ENCODE peak calls at places on chromosomes 3 and 15, in ten cellular contexts. M is SW 1271, Q is NAMALWA, U is pancreas, H is NCI-H345, F is brain microvascular endothelial cell, P is fibroblast of pulmonary artery, S is BE2C, Y is AG08396, Z is amniotic stem cell. X is an unnamed sample.

GRCh38 chr3:187946031-187946691 is 200.9 kb upstream of the BCL6 start:
- DNase-seq in M (no peak), Q (peak), U (no peak), H (peak), F (peak), P (peak), S (no peak), Y (peak), Z (no peak), X (no peak)

GRCh38 chr3:129001817-129002572 is 891 bp downstream of the EFCC1 start:
- DNase-seq in M (no peak), Q (no peak), U (no peak), H (no peak), F (no peak), P (no peak), S (peak), Y (no peak), Z (no peak), X (no peak)

GRCh38 chr3:156577731-156578130 is 22.8 kb upstream of the SSR3 start:
- DNase-seq in M (no peak), Q (no peak), U (no peak), H (no peak), F (peak), P (peak), S (no peak), Y (no peak), Z (peak), X (no peak)

GRCh38 chr3:73580343-73580742 is 44.4 kb downstream of the PDZRN3 start:
- DNase-seq in M (no peak), Q (no peak), U (no peak), H (no peak), F (peak), P (peak), S (no peak), Y (peak), Z (peak), X (peak)

GRCh38 chr15:57769266-57769665 is 62.8 kb downstream of the POLR2M start:
- DNase-seq in M (no peak), Q (no peak), U (no peak), H (no peak), F (peak), P (peak), S (peak), Y (peak), Z (peak), X (no peak)

GRCh38 chr3:119628390-119628789 is 30.7 kb downstream of the PLA1A start:
- DNase-seq in M (no peak), Q (no peak), U (no peak), H (no peak), F (no peak), P (no peak), S (no peak), Y (no peak), Z (no peak), X (no peak)

GRCh38 chr3:181855825-181856224 is 144.1 kb downstream of the SOX2 start:
- DNase-seq in M (no peak), Q (no peak), U (no peak), H (no peak), F (no peak), P (no peak), S (peak), Y (no peak), Z (no peak), X (no peak)

GRCh38 chr3:106206165-106206564 is 337.4 kb upstream of the CBLB start:
- DNase-seq in M (no peak), Q (no peak), U (no peak), H (no peak), F (peak), P (no peak), S (no peak), Y (no peak), Z (no peak), X (no peak)

GRCh38 chr15:100786901-100787566 is 92.6 kb upstream of the ALDH1A3 start:
- DNase-seq in M (no peak), Q (no peak), U (peak), H (no peak), F (no peak), P (no peak), S (no peak), Y (no peak), Z (no peak), X (no peak)

GRCh38 chr15:31484986-31485385 is 158.4 kb downstream of the KLF13 start:
- DNase-seq in M (no peak), Q (no peak), U (peak), H (no peak), F (no peak), P (no peak), S (no peak), Y (no peak), Z (no peak), X (no peak)

GRCh38 chr3:157493627-157494550 is 9.3 kb downstream of the VEPH1 start:
- DNase-seq in M (peak), Q (peak), U (no peak), H (peak), F (peak), P (peak), S (no peak), Y (peak), Z (no peak), X (peak)

GRCh38 chr3:43319364-43319763 is 33.0 kb downstream of the SNRK start:
- DNase-seq in M (no peak), Q (no peak), U (no peak), H (no peak), F (no peak), P (no peak), S (no peak), Y (no peak), Z (no peak), X (no peak)

GRCh38 chr3:58529516-58530353 is 7.3 kb downstream of the ACOX2 start:
- DNase-seq in M (no peak), Q (peak), U (no peak), H (no peak), F (no peak), P (peak), S (peak), Y (no peak), Z (no peak), X (no peak)

GRCh38 chr3:45100998-45101407 is 45.2 kb downstream of the CDCP1 start:
- DNase-seq in M (no peak), Q (no peak), U (no peak), H (no peak), F (peak), P (peak), S (no peak), Y (peak), Z (no peak), X (no peak)

GRCh38 chr3:72418149-72418686 is 430.0 kb downstream of the SHQ1 start:
- DNase-seq in M (no peak), Q (no peak), U (no peak), H (no peak), F (no peak), P (no peak), S (no peak), Y (no peak), Z (no peak), X (no peak)

GRCh38 chr3:121175083-121175482 is 267.1 kb downstream of the STXBP5L start:
- DNase-seq in M (no peak), Q (no peak), U (no peak), H (no peak), F (no peak), P (peak), S (no peak), Y (no peak), Z (no peak), X (no peak)

GRCh38 chr3:100518983-100519382 is 26.6 kb downstream of the TMEM45A start:
- DNase-seq in M (no peak), Q (no peak), U (no peak), H (no peak), F (no peak), P (peak), S (no peak), Y (no peak), Z (no peak), X (no peak)

GRCh38 chr15:41583795-41584194 is 24.8 kb downstream of the TYRO3 start:
- DNase-seq in M (no peak), Q (no peak), U (no peak), H (no peak), F (no peak), P (no peak), S (no peak), Y (no peak), Z (no peak), X (no peak)

GRCh38 chr3:72055436-72055835 is 270.5 kb upstream of the PROK2 start:
- DNase-seq in M (no peak), Q (no peak), U (no peak), H (no peak), F (no peak), P (no peak), S (no peak), Y (no peak), Z (no peak), X (no peak)

GRCh38 chr15:72402726-72403125 is 4.6 kb downstream of the TMEM202 start:
- DNase-seq in M (no peak), Q (no peak), U (no peak), H (no peak), F (no peak), P (no peak), S (no peak), Y (no peak), Z (no peak), X (no peak)

GRCh38 chr3:153400641-153401040 is 238.6 kb downstream of the RAP2B start:
- DNase-seq in M (no peak), Q (no peak), U (no peak), H (no peak), F (no peak), P (no peak), S (no peak), Y (no peak), Z (no peak), X (no peak)

GRCh38 chr3:171995486-171995885 is 43.9 kb upstream of the FNDC3B start:
- DNase-seq in M (no peak), Q (no peak), U (no peak), H (no peak), F (no peak), P (no peak), S (no peak), Y (no peak), Z (no peak), X (no peak)

GRCh38 chr3:152943645-152944044 is 108.7 kb downstream of the P2RY1 start:
- DNase-seq in M (no peak), Q (no peak), U (no peak), H (no peak), F (no peak), P (peak), S (no peak), Y (no peak), Z (no peak), X (no peak)

GRCh38 chr15:94546838-94547237 is 315.5 kb downstream of the MCTP2 start:
- DNase-seq in M (no peak), Q (no peak), U (no peak), H (no peak), F (no peak), P (no peak), S (no peak), Y (no peak), Z (no peak), X (no peak)

X was measured in LNCaP clone FGC.